ENCODE peak calls at places on chromosomes 5 and 9, in nine cellular contexts. F is uterus, P is nucleus accumbens, T is ovary, O is neuronal stem cell, J is H9, R is NCI-H748 treated with DMSO at 0.1 percent for 48 hours, Q is dorsolateral prefrontal cortex, Z is sigmoid colon. M is an unnamed sample.

GRCh38 chr5:90899014-90899604 is 340.5 kb downstream of the ADGRV1 start:
- DNase-seq in R (no peak), Q (no peak), O (no peak), J (no peak), T (no peak), F (no peak), Z (no peak), P (no peak), M (no peak)

GRCh38 chr9:127968717-127969383 is 11.9 kb downstream of the EEIG1 start:
- DNase-seq in F (peak), J (no peak), Z (peak), P (no peak), R (no peak), O (no peak), T (no peak), Q (no peak), M (no peak)

GRCh38 chr5:90802695-90803317 is 244.2 kb downstream of the ADGRV1 start:
- DNase-seq in O (peak), F (no peak), Z (no peak), J (peak), T (no peak), P (no peak), Q (no peak), R (peak), M (peak)

GRCh38 chr5:111781200-111781599 is 24.2 kb upstream of the NREP start:
- DNase-seq in J (no peak), Q (no peak), Z (peak), F (no peak), R (no peak), T (no peak), P (no peak), O (no peak), M (no peak)

GRCh38 chr5:84032404-84032803 is 311.7 kb upstream of the HAPLN1 start:
- DNase-seq in J (no peak), T (no peak), F (no peak), P (no peak), Q (no peak), R (no peak), O (no peak), Z (no peak), M (no peak)

GRCh38 chr5:8436919-8437318 is 568.0 kb downstream of the MTRR start:
- DNase-seq in P (no peak), Z (no peak), J (no peak), O (peak), Q (no peak), R (no peak), F (no peak), T (no peak), M (no peak)

GRCh38 chr5:116395708-116396203 is 178.9 kb downstream of the SEMA6A start:
- DNase-seq in R (no peak), P (no peak), J (no peak), Q (no peak), T (peak), O (no peak), Z (no peak), F (no peak), M (no peak)

GRCh38 chr5:89128097-89128496 is 245.1 kb upstream of the MEF2C start:
- DNase-seq in R (no peak), Z (no peak), P (no peak), J (no peak), F (no peak), Q (no peak), O (no peak), T (no peak), M (no peak)

GRCh38 chr9:132008184-132008781 is 71.4 kb downstream of the MED27 start:
- DNase-seq in Q (no peak), F (no peak), P (no peak), J (no peak), O (no peak), R (no peak), T (no peak), Z (no peak), M (no peak)

GRCh38 chr5:26572486-26572885 is 465.9 kb downstream of the CDH9 start:
- DNase-seq in Z (no peak), R (no peak), T (no peak), O (no peak), F (no peak), J (no peak), P (no peak), Q (no peak), M (no peak)

GRCh38 chr5:36876965-36877666 is 547 bp downstream of the NIPBL start:
- DNase-seq in R (peak), J (peak), O (peak), Q (peak), Z (peak), F (peak), P (peak), T (peak), M (no peak)

GRCh38 chr9:130868230-130868629 is 28.4 kb downstream of the QRFP start:
- DNase-seq in P (no peak), O (no peak), R (no peak), Z (no peak), F (no peak), T (no peak), J (no peak), Q (no peak), M (no peak)